ENCODE peak calls at places on chromosome 3, in eight cellular contexts. One of them, this sample, is unnamed.

GRCh38 chr3:190694335-190695001 is 168.0 kb downstream of the GMNC start:
- DNase-seq in OCI-LY7: no peak
- DNase-seq in AG04450: no peak
- DNase-seq in GM12865: no peak
- DNase-seq in heart left ventricle: no peak
- DNase-seq in HCT116: no peak
- DNase-seq in ovary: no peak
- DNase-seq in lung: no peak
- DNase-seq in this sample: no peak

GRCh38 chr3:159733194-159733860 is 255.3 kb upstream of the IL12A start:
- DNase-seq in GM12865: no peak
- DNase-seq in AG04450: peak; percentile 59
- DNase-seq in lung: no peak
- DNase-seq in heart left ventricle: no peak
- DNase-seq in OCI-LY7: no peak
- DNase-seq in ovary: no peak
- DNase-seq in HCT116: no peak
- DNase-seq in this sample: peak; percentile 89

GRCh38 chr3:126121074-126121473 is 37.1 kb upstream of the SLC41A3 start:
- DNase-seq in lung: no peak
- DNase-seq in AG04450: no peak
- DNase-seq in heart left ventricle: no peak
- DNase-seq in ovary: no peak
- DNase-seq in GM12865: no peak
- DNase-seq in OCI-LY7: no peak
- DNase-seq in HCT116: no peak
- DNase-seq in this sample: no peak

GRCh38 chr3:121896823-121897222 is 2.6 kb downstream of the SLC15A2 start:
- DNase-seq in AG04450: no peak
- DNase-seq in ovary: no peak
- DNase-seq in OCI-LY7: no peak
- DNase-seq in GM12865: no peak
- DNase-seq in lung: no peak
- DNase-seq in HCT116: no peak
- DNase-seq in heart left ventricle: no peak
- DNase-seq in this sample: no peak

GRCh38 chr3:69425249-69425648 is 39.4 kb upstream of the FRMD4B start:
- DNase-seq in GM12865: peak; percentile 72
- DNase-seq in ovary: no peak
- DNase-seq in lung: no peak
- DNase-seq in AG04450: no peak
- DNase-seq in OCI-LY7: peak; percentile 45
- DNase-seq in HCT116: peak; percentile 21
- DNase-seq in heart left ventricle: peak; percentile 30
- DNase-seq in this sample: no peak

GRCh38 chr3:197006860-197007259 is 22.8 kb downstream of the MELTF start:
- DNase-seq in HCT116: no peak
- DNase-seq in ovary: no peak
- DNase-seq in lung: no peak
- DNase-seq in GM12865: no peak
- DNase-seq in OCI-LY7: no peak
- DNase-seq in heart left ventricle: no peak
- DNase-seq in AG04450: no peak
- DNase-seq in this sample: no peak

GRCh38 chr3:136651585-136651984 is 100.6 kb downstream of the STAG1 start:
- DNase-seq in lung: no peak
- DNase-seq in HCT116: no peak
- DNase-seq in heart left ventricle: no peak
- DNase-seq in ovary: no peak
- DNase-seq in AG04450: no peak
- DNase-seq in GM12865: no peak
- DNase-seq in OCI-LY7: no peak
- DNase-seq in this sample: no peak

GRCh38 chr3:108437439-108437838 is 73.0 kb downstream of the MYH15 start:
- DNase-seq in lung: peak; percentile 38
- DNase-seq in ovary: no peak
- DNase-seq in GM12865: no peak
- DNase-seq in OCI-LY7: no peak
- DNase-seq in AG04450: no peak
- DNase-seq in heart left ventricle: no peak
- DNase-seq in HCT116: no peak
- DNase-seq in this sample: no peak

GRCh38 chr3:37375184-37376120 is 201.1 kb upstream of the LRRFIP2 start:
- DNase-seq in lung: no peak
- DNase-seq in GM12865: no peak
- DNase-seq in AG04450: no peak
- DNase-seq in heart left ventricle: no peak
- DNase-seq in ovary: no peak
- DNase-seq in HCT116: no peak
- DNase-seq in OCI-LY7: no peak
- DNase-seq in this sample: no peak

GRCh38 chr3:34837848-34838741 is 801.2 kb upstream of the ARPP21 start:
- DNase-seq in OCI-LY7: no peak
- DNase-seq in lung: no peak
- DNase-seq in ovary: no peak
- DNase-seq in AG04450: no peak
- DNase-seq in heart left ventricle: no peak
- DNase-seq in GM12865: no peak
- DNase-seq in HCT116: no peak
- DNase-seq in this sample: no peak

GRCh38 chr3:71207632-71208031 is 375.9 kb downstream of the FOXP1 start:
- DNase-seq in AG04450: no peak
- DNase-seq in OCI-LY7: no peak
- DNase-seq in ovary: no peak
- DNase-seq in lung: no peak
- DNase-seq in HCT116: no peak
- DNase-seq in GM12865: no peak
- DNase-seq in heart left ventricle: no peak
- DNase-seq in this sample: no peak

GRCh38 chr3:100781311-100781710 is 72.0 kb downstream of the TFG start:
- DNase-seq in AG04450: no peak
- DNase-seq in lung: no peak
- DNase-seq in ovary: no peak
- DNase-seq in HCT116: no peak
- DNase-seq in heart left ventricle: no peak
- DNase-seq in OCI-LY7: no peak
- DNase-seq in GM12865: no peak
- DNase-seq in this sample: peak; percentile 52

GRCh38 chr3:147864754-147865354 is 455.7 kb downstream of the ZIC1 start:
- DNase-seq in heart left ventricle: no peak
- DNase-seq in ovary: no peak
- DNase-seq in AG04450: no peak
- DNase-seq in lung: no peak
- DNase-seq in OCI-LY7: peak; percentile 5
- DNase-seq in HCT116: peak; percentile 36
- DNase-seq in GM12865: no peak
- DNase-seq in this sample: no peak

GRCh38 chr3:117893638-117894037 is 1141.0 kb downstream of the IGSF11 start:
- DNase-seq in HCT116: no peak
- DNase-seq in AG04450: no peak
- DNase-seq in lung: no peak
- DNase-seq in OCI-LY7: peak; percentile 1
- DNase-seq in GM12865: no peak
- DNase-seq in heart left ventricle: no peak
- DNase-seq in ovary: no peak
- DNase-seq in this sample: peak; percentile 1

GRCh38 chr3:16290007-16290826 is 25.2 kb downstream of the OXNAD1 start:
- DNase-seq in OCI-LY7: peak; percentile 62
- DNase-seq in heart left ventricle: peak; percentile 32
- DNase-seq in AG04450: peak; percentile 21
- DNase-seq in HCT116: peak; percentile 24
- DNase-seq in ovary: no peak
- DNase-seq in lung: peak; percentile 45
- DNase-seq in GM12865: peak; percentile 56
- DNase-seq in this sample: peak; percentile 64

DNA sequence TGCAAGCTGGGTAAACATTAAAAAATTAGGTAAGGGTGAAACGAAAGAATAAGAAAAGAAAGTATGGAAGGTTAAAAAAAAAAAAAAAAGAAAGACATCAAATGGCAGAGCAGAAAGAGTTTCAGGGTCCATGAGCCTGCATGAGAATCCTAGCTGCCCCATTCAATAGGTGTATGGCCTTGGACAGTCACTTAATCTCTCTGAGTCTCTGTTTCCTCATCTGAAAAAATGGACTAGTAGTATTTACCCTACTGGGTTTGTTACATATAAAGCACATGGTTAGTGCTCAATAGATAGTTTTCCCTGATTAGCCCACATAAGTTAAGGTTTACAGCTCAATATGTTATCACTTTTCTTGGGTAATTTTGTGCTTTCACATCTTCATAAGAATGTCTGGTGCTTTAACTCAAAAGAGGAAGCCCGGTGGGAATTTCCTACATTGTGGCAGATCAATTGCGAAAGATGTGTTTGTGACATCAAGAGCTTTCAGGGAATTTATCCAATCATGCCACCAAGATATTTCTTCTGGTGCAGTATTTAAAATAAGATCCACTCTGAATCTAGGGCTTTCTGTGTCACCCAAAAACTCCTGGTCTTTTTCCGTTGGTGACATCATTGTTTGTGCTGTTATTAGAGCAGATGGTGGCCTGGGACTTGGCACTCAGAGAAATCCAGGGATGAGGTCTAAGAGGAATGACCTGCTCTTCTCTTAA is 57.2 kb upstream of the UBE2E1 start:
- DNase-seq in HCT116: no peak
- DNase-seq in ovary: no peak
- DNase-seq in OCI-LY7: no peak
- DNase-seq in AG04450: no peak
- DNase-seq in heart left ventricle: no peak
- DNase-seq in lung: peak; percentile 46
- DNase-seq in GM12865: peak; percentile 30
- DNase-seq in this sample: peak; percentile 81
- TF ChIP-seq CTCF in HCT116: no peak
- TF ChIP-seq CTCF in ovary: no peak
- TF ChIP-seq CTCF in OCI-LY7: no peak
- TF ChIP-seq CTCF in AG04450: no peak
- TF ChIP-seq CTCF in heart left ventricle: no peak
- TF ChIP-seq CTCF in lung: no peak
- TF ChIP-seq CTCF in GM12865: no peak
- TF ChIP-seq CTCF in this sample: no peak

GRCh38 chr3:30894521-30895289 is at the start of gene GADL1:
- DNase-seq in AG04450: no peak
- DNase-seq in HCT116: no peak
- DNase-seq in ovary: peak; percentile 40
- DNase-seq in GM12865: peak; percentile 4
- DNase-seq in lung: peak; percentile 32
- DNase-seq in heart left ventricle: peak; percentile 20
- DNase-seq in OCI-LY7: no peak
- DNase-seq in this sample: peak; percentile 17
- H3K4me3 ChIP-seq in AG04450: peak within 1 kb of the TSS; percentile 61
- H3K4me3 ChIP-seq in HCT116: peak within 1 kb of the TSS; percentile 62
- H3K4me3 ChIP-seq in ovary: peak within 1 kb of the TSS; percentile 53
- H3K4me3 ChIP-seq in GM12865: peak within 1 kb of the TSS; percentile 38
- H3K4me3 ChIP-seq in lung: peak within 1 kb of the TSS; percentile 36
- H3K4me3 ChIP-seq in heart left ventricle: peak within 1 kb of the TSS; percentile 57
- H3K4me3 ChIP-seq in OCI-LY7: no peak within 1 kb of the TSS
- H3K4me3 ChIP-seq in this sample: peak within 1 kb of the TSS; percentile 62

DNA sequence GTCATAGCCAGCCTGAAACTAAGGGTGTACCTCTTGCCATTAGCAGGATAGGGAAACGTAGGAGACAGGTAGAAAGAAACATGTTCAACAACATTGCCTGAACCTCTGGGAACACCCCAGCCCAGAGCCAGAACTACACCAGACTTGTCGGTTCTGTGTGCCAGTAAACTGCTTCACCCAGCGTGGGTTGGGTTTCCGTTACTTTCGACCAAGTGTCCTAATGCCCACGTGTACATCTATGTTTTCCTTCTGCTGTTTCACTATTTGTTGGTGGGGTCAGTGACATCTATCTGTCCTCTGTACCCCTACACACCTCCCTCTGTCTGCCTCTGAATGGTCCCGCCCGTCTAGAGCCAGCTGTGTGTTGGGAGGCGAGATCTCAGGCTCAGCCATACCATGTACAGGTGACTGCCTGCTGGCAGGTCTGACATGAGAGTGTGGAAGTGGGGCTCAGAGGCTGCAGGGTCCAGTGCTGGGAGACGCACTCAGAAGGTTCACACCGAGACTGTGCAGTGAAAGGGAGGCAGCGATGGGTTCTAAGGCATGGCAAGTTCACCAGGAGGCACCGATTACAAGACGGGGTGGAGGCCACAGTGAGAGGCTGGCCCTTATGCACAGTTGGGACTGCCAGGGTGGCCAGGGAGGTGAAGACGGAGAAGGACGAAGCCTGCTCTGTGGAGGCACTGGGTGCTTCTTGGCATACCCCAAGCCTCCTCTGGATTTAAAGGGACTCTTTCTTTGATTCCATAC is 36.4 kb downstream of the SSUH2 start:
- DNase-seq in OCI-LY7: no peak
- DNase-seq in GM12865: no peak
- DNase-seq in ovary: no peak
- DNase-seq in lung: no peak
- DNase-seq in HCT116: no peak
- DNase-seq in AG04450: no peak
- DNase-seq in heart left ventricle: no peak
- DNase-seq in this sample: no peak
- TF ChIP-seq CTCF in OCI-LY7: no peak
- TF ChIP-seq CTCF in GM12865: no peak
- TF ChIP-seq CTCF in ovary: no peak
- TF ChIP-seq CTCF in lung: no peak
- TF ChIP-seq CTCF in HCT116: no peak
- TF ChIP-seq CTCF in AG04450: no peak
- TF ChIP-seq CTCF in heart left ventricle: no peak
- TF ChIP-seq CTCF in this sample: no peak

GRCh38 chr3:49900491-49901153 is 3.1 kb downstream of the MST1R start:
- DNase-seq in AG04450: no peak
- DNase-seq in HCT116: peak; percentile 92
- DNase-seq in ovary: no peak
- DNase-seq in GM12865: no peak
- DNase-seq in heart left ventricle: peak; percentile 47
- DNase-seq in OCI-LY7: peak; percentile 65
- DNase-seq in lung: peak; percentile 87
- DNase-seq in this sample: peak; percentile 52
- H3K4me3 ChIP-seq in AG04450: no peak overlapping the region
- H3K4me3 ChIP-seq in HCT116: peak overlapping the region; percentile 59
- H3K4me3 ChIP-seq in ovary: no peak overlapping the region
- H3K4me3 ChIP-seq in GM12865: no peak overlapping the region
- H3K4me3 ChIP-seq in heart left ventricle: no peak overlapping the region
- H3K4me3 ChIP-seq in OCI-LY7: no peak overlapping the region
- H3K4me3 ChIP-seq in lung: no peak overlapping the region
- H3K4me3 ChIP-seq in this sample: no peak overlapping the region

DNA sequence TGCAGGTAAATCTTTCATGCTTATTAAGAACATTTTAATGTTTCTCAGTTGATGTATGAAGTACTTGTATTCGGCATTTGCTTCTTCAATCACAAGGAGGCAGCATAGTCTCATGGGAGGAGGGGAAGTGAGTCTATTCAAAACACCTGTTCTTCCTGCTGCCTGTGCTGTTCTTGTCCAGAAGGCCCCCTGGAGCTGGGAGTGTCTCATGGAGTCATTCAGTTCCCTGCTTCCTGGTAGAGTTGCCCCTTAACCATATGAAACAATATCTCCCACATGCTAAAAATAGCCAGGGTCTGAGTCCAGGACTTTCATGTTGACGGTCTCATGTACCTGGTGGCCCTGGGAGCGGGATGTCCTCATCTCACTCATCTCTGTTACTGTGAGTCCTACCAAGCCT is 15.5 kb upstream of the PPP1R2 start:
- DNase-seq in heart left ventricle: no peak
- DNase-seq in lung: no peak
- DNase-seq in AG04450: no peak
- DNase-seq in OCI-LY7: peak; percentile 80
- DNase-seq in GM12865: peak; percentile 69
- DNase-seq in HCT116: peak; percentile 52
- DNase-seq in ovary: no peak
- DNase-seq in this sample: peak; percentile 33
- TF ChIP-seq CTCF in heart left ventricle: peak; percentile 64
- TF ChIP-seq CTCF in lung: peak; percentile 24
- TF ChIP-seq CTCF in AG04450: peak; percentile 30
- TF ChIP-seq CTCF in OCI-LY7: peak; percentile 92
- TF ChIP-seq CTCF in GM12865: peak; percentile 58
- TF ChIP-seq CTCF in HCT116: peak; percentile 67
- TF ChIP-seq CTCF in ovary: no peak
- TF ChIP-seq CTCF in this sample: peak; percentile 51